ENCODE peak calls at places on chromosomes 12 and 14, in five cellular contexts. X, S, B, Q and G are unnamed samples. For H3K36me3, the result is how much of the 10 kb centered on the place peaks cover.

GRCh38 chr12:113651662-113652061 is 180.0 kb upstream of the LHX5 start:
- DNase-seq in X (no peak), S (no peak), B (no peak), Q (no peak), G (no peak)

GRCh38 chr12:132327351-132328171 is 1.8 kb downstream of the GALNT9 start:
- DNase-seq in X (no peak), S (peak), B (peak), Q (no peak), G (peak)

GRCh38 chr12:126385785-126386184 is 1320.5 kb downstream of the AACS start:
- DNase-seq in X (no peak), S (no peak), B (peak), Q (no peak), G (peak)

GRCh38 chr12:93127107-93127560 is 198.0 kb upstream of the EEA1 start:
- DNase-seq in X (no peak), S (no peak), B (no peak), Q (no peak), G (no peak)

GRCh38 chr14:98946995-98947394 is 325.0 kb downstream of the BCL11B start:
- DNase-seq in X (peak), S (no peak), B (peak), Q (no peak), G (no peak)

GRCh38 chr12:87670448-87670847 is 358.8 kb downstream of the C12orf50 start:
- DNase-seq in X (no peak), S (no peak), B (no peak), Q (no peak), G (no peak)

GRCh38 chr12:62210422-62210821 is 49.8 kb upstream of the USP15 start:
- DNase-seq in X (no peak), S (peak), B (peak), Q (no peak), G (peak)

GRCh38 chr12:1916396-1917171 is 1.9 kb downstream of the CACNA2D4 start:
- DNase-seq in X (peak), S (no peak), B (peak), Q (no peak), G (no peak)

GRCh38 chr12:11158885-11159444 is 12.0 kb upstream of the SMIM10L1 start:
- DNase-seq in X (no peak), S (no peak), B (no peak), Q (no peak), G (no peak)

GRCh38 chr12:120468846-120469449 is 600 bp downstream of the SRSF9 start:
- DNase-seq in X (peak), S (peak), B (no peak), Q (no peak), G (no peak)

GRCh38 chr12:94930216-94930654 is 73.3 kb downstream of the NDUFA12 start:
- DNase-seq in X (no peak), S (no peak), B (no peak), Q (no peak), G (no peak)

GRCh38 chr12:56299308-56299852 is 750 bp downstream of the CS start:
- DNase-seq in X (no peak), S (peak), B (no peak), Q (peak), G (peak)

GRCh38 chr12:126397071-126397571 is 1331.9 kb downstream of the AACS start:
- DNase-seq in X (no peak), S (no peak), B (peak), Q (no peak), G (peak)

GRCh38 chr12:32612658-32613614 is 66.2 kb upstream of the DNM1L start:
- DNase-seq in X (no peak), S (no peak), B (peak), Q (no peak), G (no peak)

DNA sequence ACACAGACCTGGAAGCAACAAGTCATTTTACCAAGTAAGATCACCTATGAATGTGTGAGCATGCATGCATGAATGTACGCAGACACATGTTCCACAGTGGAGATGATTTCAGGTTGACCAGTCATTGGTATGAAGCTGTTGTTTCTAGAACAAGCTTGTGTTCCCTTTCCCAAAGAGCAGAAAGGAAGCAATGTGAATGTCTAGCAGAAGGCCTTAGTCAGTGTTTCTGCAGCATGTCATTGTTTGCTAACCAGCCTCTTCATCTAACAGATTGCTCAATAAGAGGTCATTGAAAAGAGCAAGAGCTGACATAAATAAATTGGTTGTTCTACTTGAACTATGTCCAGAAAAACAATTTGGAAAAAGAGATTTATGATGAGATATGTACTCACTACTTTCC is 191.4 kb downstream of the PLCZ1 start:
- DNase-seq in X (no peak), S (no peak), B (peak), Q (no peak), G (peak)
- H3K36me3 ChIP-seq in X (under half), S (under half), B (under half), Q (under half), G (under half)

GRCh38 chr14:53041067-53041466 is 90.2 kb upstream of the FERMT2 start:
- DNase-seq in X (no peak), S (no peak), B (no peak), Q (no peak), G (no peak)

GRCh38 chr14:53044486-53044885 is 93.6 kb upstream of the FERMT2 start:
- DNase-seq in X (no peak), S (no peak), B (peak), Q (no peak), G (peak)

GRCh38 chr14:53038629-53039028 is 87.8 kb upstream of the FERMT2 start:
- DNase-seq in X (no peak), S (no peak), B (no peak), Q (no peak), G (no peak)

GRCh38 chr14:53043107-53043704 is 92.4 kb upstream of the FERMT2 start:
- DNase-seq in X (peak), S (no peak), B (peak), Q (no peak), G (no peak)

DNA sequence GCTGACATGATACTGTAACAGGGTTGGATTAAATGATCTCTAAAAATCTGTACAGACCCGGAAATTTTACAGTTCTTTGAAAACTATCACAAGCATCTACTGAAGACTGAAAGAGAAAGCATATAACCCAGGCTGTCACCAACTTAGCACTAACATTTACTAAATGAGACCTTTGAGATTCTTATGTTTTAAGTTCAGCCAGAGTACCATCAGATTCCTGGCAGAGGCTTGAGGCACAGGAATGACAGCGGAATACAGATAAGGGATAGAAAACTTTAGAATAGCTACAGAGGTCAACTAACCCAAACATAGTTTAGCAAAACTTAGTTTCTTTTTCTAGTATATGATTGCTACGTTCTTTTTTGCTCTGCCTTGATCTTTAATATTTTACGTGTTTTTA is 91.6 kb upstream of the FERMT2 start:
- DNase-seq in X (no peak), S (no peak), B (peak), Q (no peak), G (no peak)
- H3K36me3 ChIP-seq in X (under half), S (under half), B (under half), Q (under half), G (under half)

DNA sequence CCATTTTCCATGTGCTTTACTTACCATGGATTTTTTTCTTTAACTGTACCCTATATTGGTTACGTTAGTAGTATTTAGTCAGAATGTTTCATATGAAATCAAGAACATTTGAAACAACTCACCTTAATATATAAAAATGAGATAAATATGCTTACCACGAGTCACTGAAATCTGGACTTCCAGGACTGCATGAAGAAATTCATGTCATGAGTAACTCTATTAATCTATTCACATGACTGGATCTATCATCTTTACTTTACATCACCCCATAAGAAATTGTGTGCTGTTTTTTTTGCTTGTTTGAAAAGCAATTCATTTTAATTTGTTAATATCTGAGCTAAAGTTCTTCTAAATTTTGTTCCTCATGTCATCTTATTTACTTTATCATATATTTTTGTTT is 5.3 kb downstream of the EPYC start:
- DNase-seq in X (no peak), S (no peak), B (no peak), Q (no peak), G (peak)
- H3K36me3 ChIP-seq in X (under half), S (under half), B (under half), Q (under half), G (under half)

GRCh38 chr14:58415636-58416559 is 11.4 kb downstream of the TIMM9 start:
- DNase-seq in X (no peak), S (no peak), B (no peak), Q (no peak), G (no peak)
- H3K36me3 ChIP-seq in X (under half), S (under half), B (under half), Q (under half), G (half or more)

GRCh38 chr12:30732954-30733637 is 21.7 kb downstream of the CAPRIN2 start:
- DNase-seq in X (no peak), S (no peak), B (no peak), Q (no peak), G (no peak)
- H3K36me3 ChIP-seq in X (under half), S (under half), B (under half), Q (under half), G (under half)

DNA sequence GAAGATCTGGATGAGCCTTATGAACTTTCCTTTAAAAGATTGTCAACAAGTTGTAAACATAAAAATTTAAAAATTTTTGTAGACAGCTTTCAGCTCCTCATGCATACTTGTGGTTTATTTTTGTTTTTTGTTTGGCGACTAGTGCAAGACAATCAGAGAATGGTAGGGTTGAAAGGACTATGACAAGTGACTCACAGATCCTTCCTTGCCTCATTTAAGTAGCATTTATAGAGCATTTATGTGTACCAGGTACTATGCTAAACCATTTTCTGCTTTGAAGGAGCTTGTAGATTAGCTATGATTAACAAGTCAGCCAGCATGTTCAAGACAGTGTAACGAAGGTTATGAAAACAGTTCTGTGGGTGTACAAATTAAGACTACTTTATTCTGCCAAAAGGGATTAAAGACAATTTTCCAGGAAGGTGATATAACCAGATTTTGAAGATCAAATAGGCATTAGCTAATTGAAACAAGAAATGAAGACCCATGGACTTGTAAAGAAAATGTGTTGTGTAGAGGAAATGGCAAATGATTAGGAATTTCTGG is 122.0 kb downstream of the PCNX1 start:
- DNase-seq in X (no peak), S (no peak), B (no peak), Q (no peak), G (no peak)
- H3K36me3 ChIP-seq in X (under half), S (under half), B (half or more), Q (under half), G (under half)

DNA sequence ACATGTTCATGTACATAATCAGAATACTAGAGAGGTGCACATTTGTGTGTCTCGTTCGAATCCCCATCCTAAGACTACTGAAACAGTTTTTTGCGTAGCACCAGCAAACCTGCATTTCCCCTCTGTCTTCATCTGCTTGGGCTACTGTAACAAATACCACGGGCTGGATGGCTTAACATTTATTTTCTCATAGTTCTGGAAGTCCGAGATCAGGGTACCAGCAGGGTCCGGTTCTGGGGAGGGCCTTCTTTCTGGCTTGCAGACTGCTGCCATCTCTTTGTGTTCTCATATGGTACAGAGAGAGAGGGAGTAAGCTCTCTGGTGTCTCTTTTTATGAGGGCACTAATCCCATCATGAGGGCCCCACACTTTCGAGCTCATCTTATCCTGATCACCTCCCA is 30.6 kb downstream of the KLC1 start:
- DNase-seq in X (no peak), S (no peak), B (no peak), Q (no peak), G (no peak)
- H3K36me3 ChIP-seq in X (under half), S (under half), B (half or more), Q (half or more), G (half or more)

DNA sequence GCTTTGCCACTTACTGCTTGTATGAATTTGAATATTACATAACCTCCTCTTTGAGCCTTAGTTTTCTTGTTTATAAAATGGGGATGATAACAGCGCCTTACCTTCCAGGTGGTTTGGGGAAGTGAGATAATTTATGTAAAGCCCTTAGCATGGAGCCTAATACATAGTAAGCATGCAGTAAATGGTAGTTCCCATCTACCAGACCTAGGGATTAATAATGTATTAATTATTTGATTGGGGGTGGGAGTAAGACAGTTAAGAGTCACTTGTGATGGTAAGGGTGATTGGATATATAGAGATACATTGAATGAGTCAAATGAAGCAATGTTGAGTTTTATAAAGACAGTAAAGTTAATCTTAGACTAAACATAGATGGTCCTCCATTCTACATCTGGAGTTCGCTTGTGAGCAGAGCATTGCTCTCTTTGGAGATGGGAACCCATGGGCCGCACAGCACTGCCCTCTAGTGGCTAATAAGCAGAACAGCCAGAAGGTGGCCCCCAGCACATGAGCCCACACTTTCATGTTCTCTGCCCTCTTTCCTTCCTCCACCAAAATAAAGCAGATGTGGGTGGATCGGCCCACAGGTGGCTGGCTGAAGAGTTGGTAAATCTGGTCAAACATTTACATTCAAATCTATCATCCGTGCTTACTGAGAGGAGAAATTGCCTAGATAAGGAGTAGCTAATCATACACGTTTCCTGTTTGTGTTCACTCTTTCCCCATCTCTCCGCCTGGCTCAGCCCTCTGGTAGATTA is 26.5 kb upstream of the TAMALIN start:
- DNase-seq in X (peak), S (peak), B (peak), Q (peak), G (peak)
- H3K36me3 ChIP-seq in X (under half), S (under half), B (under half), Q (under half), G (under half)

GRCh38 chr12:9699898-9700605 is 30.5 kb downstream of the CLEC2D start:
- DNase-seq in X (no peak), S (no peak), B (peak), Q (no peak), G (no peak)

GRCh38 chr12:9699269-9699897 is 29.9 kb downstream of the CLEC2D start:
- DNase-seq in X (no peak), S (no peak), B (no peak), Q (no peak), G (no peak)

GRCh38 chr12:9697619-9698018 is 28.1 kb downstream of the CLEC2D start:
- DNase-seq in X (no peak), S (no peak), B (no peak), Q (no peak), G (no peak)

GRCh38 chr12:9692909-9693308 is 23.4 kb downstream of the CLEC2D start:
- DNase-seq in X (no peak), S (no peak), B (peak), Q (no peak), G (no peak)

DNA sequence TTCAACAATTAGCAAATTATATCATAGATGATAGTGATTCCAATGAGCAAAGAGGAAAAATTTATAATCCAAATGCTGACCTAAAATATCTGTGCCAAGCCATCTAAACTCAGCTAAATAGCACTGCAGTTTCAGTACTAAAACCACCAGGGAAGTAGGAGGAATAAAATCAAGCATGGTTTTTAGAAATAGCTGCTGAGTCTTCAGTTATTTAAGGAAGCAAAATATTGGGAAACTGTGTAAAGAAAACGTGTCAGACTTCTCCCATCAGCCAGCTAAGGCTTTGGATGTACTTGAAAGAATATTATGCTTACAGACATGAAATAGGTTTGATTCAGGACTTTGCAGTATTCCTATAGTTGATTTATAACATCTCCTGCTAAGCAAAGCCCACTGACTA is 24.7 kb downstream of the CLEC2D start:
- DNase-seq in X (no peak), S (no peak), B (no peak), Q (no peak), G (no peak)
- H3K36me3 ChIP-seq in X (under half), S (under half), B (under half), Q (half or more), G (under half)

GRCh38 chr14:102722646-102723045 is 54.6 kb upstream of the TRAF3 start:
- DNase-seq in X (no peak), S (no peak), B (no peak), Q (no peak), G (no peak)
- H3K36me3 ChIP-seq in X (under half), S (under half), B (under half), Q (under half), G (under half)